ENCODE peak calls at places on chromosomes 6 and 20, in six cellular contexts. One of them, this sample, is unnamed.

GRCh38 chr6:44642870-44643522 is 255.5 kb downstream of the CDC5L start:
- DNase-seq in ELR: peak; percentile 76
- DNase-seq in BJ: no peak
- DNase-seq in naive thymus-derived CD8-positive, alpha-beta T cell: no peak
- DNase-seq in ACHN: no peak
- DNase-seq in HFFc6: peak; percentile 36
- DNase-seq in this sample: no peak

GRCh38 chr20:2708073-2708415 is 15.5 kb downstream of the EBF4 start:
- DNase-seq in ELR: no peak
- DNase-seq in BJ: no peak
- DNase-seq in naive thymus-derived CD8-positive, alpha-beta T cell: no peak
- DNase-seq in ACHN: no peak
- DNase-seq in HFFc6: no peak
- DNase-seq in this sample: no peak

GRCh38 chr20:50496773-50497375 is 13.3 kb upstream of the PTPN1 start:
- DNase-seq in ELR: peak; percentile 89
- DNase-seq in BJ: no peak
- DNase-seq in naive thymus-derived CD8-positive, alpha-beta T cell: no peak
- DNase-seq in ACHN: no peak
- DNase-seq in HFFc6: peak; percentile 44
- DNase-seq in this sample: no peak

GRCh38 chr6:159700970-159701369 is 7.9 kb upstream of the SOD2 start:
- DNase-seq in ELR: peak; percentile 26
- DNase-seq in BJ: no peak
- DNase-seq in naive thymus-derived CD8-positive, alpha-beta T cell: no peak
- DNase-seq in ACHN: no peak
- DNase-seq in HFFc6: no peak
- DNase-seq in this sample: no peak

GRCh38 chr6:34970962-34971361 is 81.9 kb downstream of the ANKS1A start:
- DNase-seq in ELR: no peak
- DNase-seq in BJ: peak; percentile 58
- DNase-seq in naive thymus-derived CD8-positive, alpha-beta T cell: no peak
- DNase-seq in ACHN: no peak
- DNase-seq in HFFc6: peak; percentile 72
- DNase-seq in this sample: no peak

GRCh38 chr6:73308712-73309533 is 45.2 kb downstream of the DPPA5 start:
- DNase-seq in ELR: peak; percentile 50
- DNase-seq in BJ: no peak
- DNase-seq in naive thymus-derived CD8-positive, alpha-beta T cell: no peak
- DNase-seq in ACHN: peak; percentile 18
- DNase-seq in HFFc6: no peak
- DNase-seq in this sample: peak; percentile 61

GRCh38 chr6:110628330-110628729 is 151.9 kb upstream of the SLC22A16 start:
- DNase-seq in ELR: peak; percentile 89
- DNase-seq in BJ: peak; percentile 8
- DNase-seq in naive thymus-derived CD8-positive, alpha-beta T cell: no peak
- DNase-seq in ACHN: no peak
- DNase-seq in HFFc6: peak; percentile 76
- DNase-seq in this sample: no peak

GRCh38 chr6:29419516-29419915 is 4.8 kb downstream of the OR12D1 start:
- DNase-seq in ELR: peak; percentile 47
- DNase-seq in BJ: no peak
- DNase-seq in naive thymus-derived CD8-positive, alpha-beta T cell: no peak
- DNase-seq in ACHN: no peak
- DNase-seq in HFFc6: no peak
- DNase-seq in this sample: no peak

GRCh38 chr6:16204653-16205376 is 33.6 kb upstream of the GMPR start:
- DNase-seq in ELR: no peak
- DNase-seq in BJ: no peak
- DNase-seq in naive thymus-derived CD8-positive, alpha-beta T cell: no peak
- DNase-seq in ACHN: no peak
- DNase-seq in HFFc6: no peak
- DNase-seq in this sample: no peak

GRCh38 chr20:8250539-8251200 is 118.6 kb downstream of the PLCB1 start:
- DNase-seq in ELR: no peak
- DNase-seq in BJ: no peak
- DNase-seq in naive thymus-derived CD8-positive, alpha-beta T cell: no peak
- DNase-seq in ACHN: no peak
- DNase-seq in HFFc6: no peak
- DNase-seq in this sample: no peak

GRCh38 chr20:47204008-47204745 is 152.3 kb downstream of the ZMYND8 start:
- DNase-seq in ELR: peak; percentile 85
- DNase-seq in BJ: no peak
- DNase-seq in naive thymus-derived CD8-positive, alpha-beta T cell: no peak
- DNase-seq in ACHN: no peak
- DNase-seq in HFFc6: peak; percentile 82
- DNase-seq in this sample: no peak